ENCODE peak calls at places on chromosomes 12 and 14, in four cellular contexts. V, H, C and Z are unnamed samples. For H3K4me1, the result is how much of the 10 kb centered on the place peaks cover.

GRCh38 chr12:18897816-18898215 is 159.9 kb downstream of the CAPZA3 start:
- DNase-seq in H (no peak), C (no peak), V (no peak), Z (no peak)

GRCh38 chr12:45974171-45974719 is 16.1 kb downstream of the SCAF11 start:
- DNase-seq in C (no peak), H (no peak), V (no peak), Z (no peak)

GRCh38 chr12:116990971-116991966 is 80.5 kb downstream of the FBXW8 start:
- DNase-seq in C (no peak), H (no peak), V (no peak), Z (no peak)

GRCh38 chr14:94132285-94132887 is 3.0 kb upstream of the IFI27L2 start:
- DNase-seq in C (no peak), V (peak), H (peak), Z (no peak)

GRCh38 chr12:116808113-116808786 is 70.1 kb downstream of the RNFT2 start:
- DNase-seq in V (no peak), C (no peak), H (no peak), Z (no peak)

GRCh38 chr12:103247531-103247930 is 248.2 kb downstream of the C12orf42 start:
- DNase-seq in V (no peak), C (no peak), H (no peak), Z (no peak)

GRCh38 chr14:45907782-45908181 is 654.8 kb upstream of the MIS18BP1 start:
- DNase-seq in V (no peak), H (no peak), C (no peak), Z (no peak)

GRCh38 chr12:49548822-49549648 is 10.2 kb downstream of the KCNH3 start:
- DNase-seq in V (no peak), C (peak), H (peak), Z (no peak)

GRCh38 chr12:86389949-86390348 is 133.8 kb upstream of the MGAT4C start:
- DNase-seq in H (no peak), C (no peak), V (no peak), Z (no peak)

GRCh38 chr14:22886500-22887259 is 3.7 kb downstream of the REM2 start:
- DNase-seq in H (peak), V (peak), C (peak), Z (peak)

GRCh38 chr14:100486025-100486828 is 101.0 kb downstream of the BEGAIN start:
- DNase-seq in V (peak), H (peak), C (no peak), Z (peak)

GRCh38 chr12:112456029-112456428 is 37.3 kb downstream of the PTPN11 start:
- DNase-seq in C (no peak), H (no peak), V (no peak), Z (no peak)

GRCh38 chr12:90801776-90802175 is 153.2 kb downstream of the CCER1 start:
- DNase-seq in C (no peak), V (no peak), H (no peak), Z (no peak)

GRCh38 chr12:4297617-4298016 is 23.4 kb upstream of the TIGAR start:
- DNase-seq in V (no peak), H (no peak), C (no peak), Z (no peak)
- TF ChIP-seq POLR2A in V (no peak), H (no peak), C (no peak), Z (no peak)

GRCh38 chr12:124725099-124725498 is 138.6 kb downstream of the SCARB1 start:
- DNase-seq in V (no peak), H (no peak), C (no peak), Z (no peak)

GRCh38 chr12:124725612-124726237 is 137.9 kb downstream of the SCARB1 start:
- DNase-seq in V (no peak), C (no peak), H (no peak), Z (no peak)

GRCh38 chr12:124730455-124730932 is 133.2 kb downstream of the SCARB1 start:
- DNase-seq in H (no peak), V (peak), C (no peak), Z (no peak)

GRCh38 chr12:124727244-124727673 is 136.4 kb downstream of the SCARB1 start:
- DNase-seq in V (no peak), H (peak), C (peak), Z (peak)

DNA sequence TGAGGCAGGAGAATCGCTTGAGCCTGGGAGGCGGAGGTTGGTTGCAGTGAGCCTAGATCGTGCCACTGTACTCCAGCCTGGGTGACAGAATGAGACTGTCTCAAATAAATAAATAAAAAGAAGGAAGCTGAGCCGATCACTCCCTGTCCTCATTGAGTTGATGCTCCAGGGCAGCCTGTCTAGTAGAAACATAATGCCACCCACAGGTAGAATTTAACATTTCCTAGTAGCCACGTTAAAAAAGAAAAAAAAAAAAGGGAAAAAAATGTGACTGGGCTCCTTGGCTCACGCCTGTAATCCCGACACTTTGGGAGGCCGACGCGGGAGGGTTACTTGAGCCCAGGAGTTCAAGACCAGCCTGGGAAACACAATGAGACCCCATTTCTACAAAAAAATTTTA is 135.7 kb downstream of the SCARB1 start:
- DNase-seq in V (peak), C (no peak), H (no peak), Z (no peak)
- TF ChIP-seq CTCF in V (peak), C (no peak), H (peak), Z (no peak)

GRCh38 chr12:92603741-92604432 is 98.9 kb upstream of the PLEKHG7 start:
- DNase-seq in V (peak), H (no peak), C (no peak), Z (no peak)

GRCh38 chr12:92606956-92607355 is 95.8 kb upstream of the PLEKHG7 start:
- DNase-seq in C (no peak), H (no peak), V (no peak), Z (no peak)

GRCh38 chr12:92605621-92606170 is 97.1 kb upstream of the PLEKHG7 start:
- DNase-seq in H (no peak), V (no peak), C (no peak), Z (no peak)

GRCh38 chr12:92602930-92603623 is 99.7 kb upstream of the PLEKHG7 start:
- DNase-seq in V (peak), H (no peak), C (no peak), Z (no peak)

DNA sequence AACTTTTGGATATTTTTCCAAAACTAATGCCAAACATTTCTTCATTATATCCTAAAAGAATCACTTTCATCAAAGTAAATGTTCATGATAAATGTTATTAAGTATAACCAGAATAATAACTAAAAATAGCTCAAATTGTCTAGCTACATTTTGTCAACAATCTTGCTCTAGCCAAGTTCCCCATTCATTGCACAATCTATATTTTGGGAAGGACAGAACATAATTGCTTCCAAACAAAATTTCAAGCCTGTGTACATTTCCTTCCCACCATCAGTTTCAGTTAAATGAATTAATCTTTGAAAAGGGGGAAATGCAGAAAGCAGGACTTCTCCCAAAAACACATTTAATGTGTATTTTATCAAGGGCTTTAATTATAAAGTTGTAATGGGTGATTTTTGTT is 98.0 kb upstream of the PLEKHG7 start:
- DNase-seq in H (no peak), C (no peak), V (no peak), Z (no peak)
- H3K4me1 ChIP-seq in H (under half), C (under half), V (under half), Z (under half)

GRCh38 chr12:69789351-69789750 is 35.7 kb upstream of the MYRFL start:
- DNase-seq in C (no peak), H (no peak), V (no peak), Z (no peak)

GRCh38 chr12:69779928-69780327 is 41.3 kb downstream of the RAB3IP start:
- DNase-seq in C (no peak), H (peak), V (peak), Z (no peak)

GRCh38 chr12:69783365-69783764 is 41.7 kb upstream of the MYRFL start:
- DNase-seq in C (no peak), V (no peak), H (no peak), Z (no peak)
- TF ChIP-seq POLR2A in C (no peak), V (no peak), H (no peak), Z (no peak)

GRCh38 chr12:56636118-56636674 is 6.1 kb upstream of the BAZ2A start:
- DNase-seq in C (peak), H (peak), V (peak), Z (no peak)

GRCh38 chr12:56633465-56634241 is 3.5 kb upstream of the BAZ2A start:
- DNase-seq in V (no peak), C (no peak), H (no peak), Z (no peak)

GRCh38 chr12:56634242-56634836 is 4.2 kb upstream of the BAZ2A start:
- DNase-seq in V (peak), C (peak), H (peak), Z (peak)

GRCh38 chr12:56635539-56636117 is 5.5 kb upstream of the BAZ2A start:
- DNase-seq in H (no peak), C (no peak), V (peak), Z (peak)

DNA sequence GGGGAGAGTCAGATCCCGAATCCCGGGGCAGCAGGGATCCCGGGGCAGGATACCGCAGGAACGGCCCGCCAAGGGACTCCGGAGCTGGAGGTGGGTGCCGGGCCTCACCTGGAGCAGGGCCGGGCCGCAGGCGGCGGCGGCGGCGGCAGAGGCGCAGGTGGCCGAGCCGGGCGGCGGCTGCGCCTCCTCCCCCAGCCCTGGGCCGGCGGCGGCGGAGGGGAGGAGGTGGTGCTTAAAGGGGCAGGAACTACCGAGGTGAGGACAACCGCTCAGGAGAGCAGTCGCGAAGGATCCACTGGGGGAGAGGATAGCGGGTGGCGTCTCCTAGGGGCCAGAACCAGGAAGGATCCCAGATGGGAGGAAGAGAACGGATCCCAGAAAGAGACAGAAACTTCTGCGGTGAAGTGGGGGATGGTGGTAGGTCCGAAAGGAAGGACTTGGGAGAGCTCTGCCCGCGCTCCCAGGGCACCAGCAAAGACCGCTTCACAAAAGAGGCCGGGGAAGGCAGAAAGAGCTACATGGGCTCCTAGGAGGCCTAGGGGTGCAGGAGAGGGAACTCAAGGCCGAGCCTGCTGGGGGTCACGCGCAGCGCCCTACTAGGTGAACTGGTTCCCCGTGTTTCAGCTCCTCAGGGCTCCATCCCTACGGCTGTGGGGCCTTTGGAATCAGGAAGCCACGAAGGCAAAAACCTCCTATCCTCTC is 4.9 kb upstream of the BAZ2A start:
- DNase-seq in H (peak), C (peak), V (peak), Z (peak)
- TF ChIP-seq CTCF in H (peak), C (peak), V (peak), Z (no peak)

GRCh38 chr12:25056011-25056410 is 107.1 kb upstream of the BCAT1 start:
- DNase-seq in V (no peak), C (no peak), H (no peak), Z (no peak)
- H3K4me1 ChIP-seq in V (under half), C (under half), H (under half), Z (under half)